ENCODE peak calls at places on chromosomes 11 and 22, in four cellular contexts. P is pancreas, J is fibroblast of lung, M is body of pancreas. B is an unnamed sample.

GRCh38 chr22:30459206-30460052 is 12.4 kb downstream of the SEC14L3 start:
- DNase-seq in P (no peak), J (peak; percentile 14), M (no peak), B (no peak)

GRCh38 chr11:75582935-75583709 is 21.1 kb downstream of the SERPINH1 start:
- DNase-seq in P (peak; percentile 60), J (peak; percentile 70), M (peak; percentile 58), B (no peak)

GRCh38 chr11:121560251-121560650 is 107.5 kb upstream of the SORL1-AS1 start:
- DNase-seq in P (no peak), J (no peak), M (no peak), B (no peak)

GRCh38 chr11:2599561-2600189 is 100.1 kb downstream of the KCNQ1OT1 start:
- DNase-seq in P (no peak), J (no peak), M (peak; percentile 13), B (no peak)

GRCh38 chr11:35163707-35164496 is 24.9 kb downstream of the CD44 start:
- DNase-seq in P (no peak), J (no peak), M (no peak), B (no peak)

GRCh38 chr11:72113170-72113808 is 794 bp upstream of the ANAPC15 start:
- DNase-seq in P (no peak), J (no peak), M (no peak), B (no peak)

GRCh38 chr11:72778535-72779494 is 15.0 kb downstream of the STARD10 start:
- DNase-seq in P (peak; percentile 75), J (no peak), M (peak; percentile 65), B (no peak)

GRCh38 chr11:125694951-125695350 is 14.3 kb upstream of the ACRV1 start:
- DNase-seq in P (no peak), J (no peak), M (no peak), B (no peak)

GRCh38 chr11:100769165-100769564 is 82.1 kb downstream of the ARHGAP42 start:
- DNase-seq in P (no peak), J (no peak), M (no peak), B (no peak)

GRCh38 chr22:31139866-31140716 is at the start of gene PLA2G3:
- DNase-seq in P (no peak), J (peak; percentile 62), M (no peak), B (no peak)

GRCh38 chr22:46660604-46661201 is 40.5 kb downstream of the GRAMD4 start:
- DNase-seq in P (peak; percentile 33), J (no peak), M (peak; percentile 42), B (no peak)

GRCh38 chr22:43996170-43996980 is 27.7 kb upstream of the PARVB start:
- DNase-seq in P (no peak), J (no peak), M (no peak), B (no peak)

GRCh38 chr22:25153961-25154685 is 45.5 kb upstream of the CRYBB3 start:
- DNase-seq in P (peak; percentile 43), J (peak; percentile 31), M (peak; percentile 41), B (peak; percentile 86)

GRCh38 chr11:11163256-11163655 is 189.8 kb downstream of the CSNK2A3 start:
- DNase-seq in P (no peak), J (no peak), M (no peak), B (no peak)

GRCh38 chr11:45233121-45233803 is 52.9 kb downstream of the SYT13 start:
- DNase-seq in P (peak; percentile 48), J (peak; percentile 59), M (peak; percentile 69), B (no peak)

GRCh38 chr11:29634248-29634647 is 382.6 kb downstream of the KCNA4 start:
- DNase-seq in P (no peak), J (no peak), M (no peak), B (no peak)

GRCh38 chr22:42688241-42688913 is 32.3 kb downstream of the A4GALT start:
- DNase-seq in P (peak; percentile 76), J (peak; percentile 98), M (peak; percentile 74), B (peak; percentile 89)

GRCh38 chr22:45604239-45604711 is 67.4 kb upstream of the ATXN10 start:
- DNase-seq in P (no peak), J (no peak), M (no peak), B (no peak)

GRCh38 chr11:20054584-20054983 is 105.7 kb downstream of the DBX1 start:
- DNase-seq in P (no peak), J (no peak), M (no peak), B (no peak)

GRCh38 chr22:33210129-33210784 is 152.1 kb upstream of the SYN3 start:
- DNase-seq in P (peak; percentile 4), J (peak; percentile 36), M (peak; percentile 19), B (no peak)

GRCh38 chr11:1437500-1437899 is 47.8 kb downstream of the BRSK2 start:
- DNase-seq in P (peak; percentile 80), J (peak; percentile 55), M (peak; percentile 74), B (no peak)
- H3K36me3 ChIP-seq in P (peaks cover 5% of the 10 kb centered on the region), J (no peaks in the 10 kb centered on the region), M (peaks cover 2% of the 10 kb centered on the region), B (no peaks in the 10 kb centered on the region)

DNA sequence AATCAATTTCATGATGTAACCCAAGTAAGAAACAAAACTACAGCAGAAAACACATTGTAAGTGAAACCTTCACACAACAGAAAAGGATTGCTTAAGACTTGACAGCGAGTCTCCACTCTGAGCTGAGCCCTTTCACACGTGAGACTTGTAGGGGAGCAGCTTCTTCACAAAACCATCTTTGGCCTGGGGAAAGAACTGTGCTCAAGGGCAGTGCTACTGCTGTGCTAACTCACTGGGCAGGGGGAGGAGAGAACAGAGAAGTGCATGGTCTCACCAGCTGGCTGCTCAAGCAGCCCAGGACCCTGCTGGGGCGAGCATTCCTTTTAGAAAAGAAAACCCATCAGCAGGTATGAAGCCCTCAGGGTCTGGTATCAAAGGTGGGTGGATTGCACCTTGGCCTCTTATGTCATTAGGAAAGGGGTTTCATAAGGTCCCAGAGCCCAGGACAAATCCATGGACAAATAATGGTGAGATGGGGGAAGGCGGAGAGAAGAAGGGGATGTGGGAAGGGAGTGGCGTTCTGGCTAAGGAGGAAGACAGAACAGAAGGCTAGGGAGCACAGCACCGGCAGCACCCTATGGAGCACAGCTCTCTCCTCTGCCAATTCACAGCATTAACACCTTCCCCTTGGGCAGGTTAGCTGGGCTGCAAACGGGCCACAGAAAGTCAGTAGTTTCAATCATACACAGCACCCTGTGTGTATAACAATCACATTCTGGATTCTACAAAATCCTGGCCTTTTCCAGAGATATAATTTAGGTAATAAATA is 20.7 kb upstream of the RAPSN start:
- DNase-seq in P (no peak), J (peak; percentile 41), M (no peak), B (no peak)
- H3K36me3 ChIP-seq in P (peaks cover 36% of the 10 kb centered on the region), J (peaks cover 25% of the 10 kb centered on the region), M (peaks cover 26% of the 10 kb centered on the region), B (peaks cover 90% of the 10 kb centered on the region)

GRCh38 chr11:61415381-61415780 is 14.4 kb downstream of the CPSF7 start:
- DNase-seq in P (no peak), J (no peak), M (no peak), B (no peak)

GRCh38 chr11:61413496-61413895 is 16.3 kb downstream of the CPSF7 start:
- DNase-seq in P (no peak), J (no peak), M (no peak), B (no peak)

GRCh38 chr11:61411589-61411988 is 18.2 kb downstream of the CPSF7 start:
- DNase-seq in P (no peak), J (no peak), M (no peak), B (no peak)

GRCh38 chr11:61417670-61418069 is 12.1 kb downstream of the CPSF7 start:
- DNase-seq in P (no peak), J (peak; percentile 5), M (no peak), B (no peak)

GRCh38 chr11:61414547-61414946 is 15.2 kb downstream of the CPSF7 start:
- DNase-seq in P (no peak), J (no peak), M (no peak), B (no peak)
- H3K36me3 ChIP-seq in P (peaks cover 89% of the 10 kb centered on the region), J (peaks cover 25% of the 10 kb centered on the region), M (peaks cover 52% of the 10 kb centered on the region), B (peaks cover 100% of the 10 kb centered on the region)

GRCh38 chr11:59641156-59641555 is 25.6 kb upstream of the OSBP start:
- DNase-seq in P (no peak), J (no peak), M (no peak), B (no peak)

GRCh38 chr11:59644528-59644927 is 24.3 kb downstream of the PATL1 start:
- DNase-seq in P (no peak), J (no peak), M (no peak), B (no peak)

GRCh38 chr11:59647245-59647965 is 21.4 kb downstream of the PATL1 start:
- DNase-seq in P (no peak), J (no peak), M (no peak), B (no peak)

GRCh38 chr11:59643390-59643789 is 25.4 kb downstream of the PATL1 start:
- DNase-seq in P (no peak), J (no peak), M (no peak), B (no peak)
- H3K36me3 ChIP-seq in P (peaks cover 62% of the 10 kb centered on the region), J (peaks cover 20% of the 10 kb centered on the region), M (peaks cover 24% of the 10 kb centered on the region), B (peaks cover 93% of the 10 kb centered on the region)

GRCh38 chr11:68914761-68915160 is 11.1 kb downstream of the IGHMBP2 start:
- DNase-seq in P (no peak), J (no peak), M (no peak), B (no peak)
- H3K36me3 ChIP-seq in P (peaks cover 61% of the 10 kb centered on the region), J (peaks cover 11% of the 10 kb centered on the region), M (peaks cover 32% of the 10 kb centered on the region), B (peaks cover 58% of the 10 kb centered on the region)

DNA sequence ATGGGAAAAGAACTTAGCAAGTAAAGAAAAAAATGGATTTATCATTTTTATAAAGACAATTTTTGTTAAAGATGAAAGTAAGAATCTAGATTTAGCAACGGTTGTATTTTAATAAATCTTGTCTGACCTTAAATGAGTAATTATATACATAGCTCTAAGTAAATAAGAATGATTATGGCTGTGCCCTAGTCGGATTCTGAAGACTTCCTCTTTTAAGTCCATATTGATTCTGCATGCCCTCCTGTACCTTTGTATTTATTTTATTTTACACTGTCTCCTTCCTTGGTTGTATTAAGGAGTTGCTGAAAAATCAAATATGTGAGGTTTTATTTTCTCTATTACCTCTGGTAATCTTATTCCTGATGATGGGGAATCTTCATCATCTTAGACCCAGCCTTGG is 7.2 kb downstream of the RBX1 start:
- DNase-seq in P (no peak), J (no peak), M (no peak), B (no peak)
- H3K36me3 ChIP-seq in P (no peaks in the 10 kb centered on the region), J (peaks cover 4% of the 10 kb centered on the region), M (no peaks in the 10 kb centered on the region), B (peaks cover 93% of the 10 kb centered on the region)

GRCh38 chr11:21636561-21636960 is 556.3 kb upstream of the ANO5 start:
- DNase-seq in P (no peak), J (no peak), M (no peak), B (no peak)

GRCh38 chr11:21646351-21646750 is 546.5 kb upstream of the ANO5 start:
- DNase-seq in P (no peak), J (no peak), M (no peak), B (no peak)

GRCh38 chr11:21640491-21640890 is 552.4 kb upstream of the ANO5 start:
- DNase-seq in P (no peak), J (no peak), M (no peak), B (no peak)

DNA sequence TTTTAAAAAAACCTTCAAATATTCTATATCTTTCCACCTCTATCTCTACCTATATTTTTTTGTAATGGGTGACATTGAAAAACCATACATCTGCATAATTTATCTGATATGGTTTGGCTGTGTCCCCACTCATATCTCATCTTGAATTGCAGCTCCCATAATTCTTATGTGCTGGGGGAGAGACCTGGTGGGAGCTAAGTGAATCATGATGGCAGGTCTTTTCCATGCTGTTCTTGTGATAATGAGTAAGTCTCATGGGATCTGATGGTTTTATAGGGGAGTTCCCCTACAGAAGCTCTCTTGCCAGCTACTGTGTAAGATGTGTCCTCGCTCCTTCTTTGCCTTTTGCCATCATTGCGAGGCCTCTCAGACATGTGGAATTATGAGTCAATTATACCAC is 551.0 kb upstream of the ANO5 start:
- DNase-seq in P (no peak), J (no peak), M (no peak), B (no peak)
- H3K36me3 ChIP-seq in P (no peaks in the 10 kb centered on the region), J (no peaks in the 10 kb centered on the region), M (no peaks in the 10 kb centered on the region), B (no peaks in the 10 kb centered on the region)

GRCh38 chr11:128493570-128493965 is 93.8 kb downstream of the ETS1 start:
- DNase-seq in P (no peak), J (peak; percentile 61), M (no peak), B (no peak)
- H3K36me3 ChIP-seq in P (no peaks in the 10 kb centered on the region), J (peaks cover 11% of the 10 kb centered on the region), M (peaks cover 3% of the 10 kb centered on the region), B (peaks cover 74% of the 10 kb centered on the region)

B was measured in RWPE2.